ENCODE peak calls at places on chromosomes 13 and 19, in seven cellular contexts. T is endothelial cell, N is body of pancreas, K is GM18507, R is HS-5, G is DMS 273 treated with DMSO at 0.1 percent for 48 hours, W is AG10803. U is an unnamed sample.

GRCh38 chr19:43432866-43433673 is 18.4 kb downstream of the TEX101 start:
- DNase-seq in T (peak), N (peak), K (peak), R (no peak), G (peak), W (peak), U (peak)

GRCh38 chr19:33108161-33108560 is 23.8 kb upstream of the WDR88 start:
- DNase-seq in T (no peak), N (no peak), K (no peak), R (no peak), G (no peak), W (no peak), U (no peak)

GRCh38 chr13:113143466-113144254 is 14.8 kb upstream of the PROZ start:
- DNase-seq in T (no peak), N (no peak), K (no peak), R (no peak), G (no peak), W (no peak), U (no peak)

GRCh38 chr13:26482451-26483197 is 74.9 kb upstream of the WASF3 start:
- DNase-seq in T (peak), N (peak), K (peak), R (no peak), G (peak), W (peak), U (peak)

GRCh38 chr13:20616059-20616797 is 49.3 kb downstream of the IFT88 start:
- DNase-seq in T (no peak), N (no peak), K (no peak), R (peak), G (no peak), W (peak), U (peak)

GRCh38 chr19:45592366-45592765 is 7.8 kb upstream of the OPA3 start:
- DNase-seq in T (no peak), N (no peak), K (no peak), R (no peak), G (no peak), W (no peak), U (no peak)

GRCh38 chr13:101626925-101627555 is 174.6 kb downstream of the ITGBL1 start:
- DNase-seq in T (no peak), N (no peak), K (peak), R (no peak), G (no peak), W (no peak), U (no peak)

GRCh38 chr13:40996433-40997095 is 22.6 kb downstream of the ELF1 start:
- DNase-seq in T (no peak), N (no peak), K (no peak), R (no peak), G (no peak), W (no peak), U (no peak)

GRCh38 chr13:110394371-110394841 is 87.3 kb downstream of the COL4A2 start:
- DNase-seq in T (no peak), N (no peak), K (no peak), R (no peak), G (no peak), W (no peak), U (peak)

GRCh38 chr19:389246-389934 is 19.6 kb downstream of the C2CD4C start:
- DNase-seq in T (no peak), N (no peak), K (no peak), R (no peak), G (no peak), W (peak), U (no peak)

GRCh38 chr19:11338569-11339253 is 746 bp downstream of the RAB3D start:
- DNase-seq in T (no peak), N (no peak), K (no peak), R (no peak), G (no peak), W (no peak), U (no peak)

GRCh38 chr19:50647879-50648615 is 1.2 kb upstream of the C19orf81 start:
- DNase-seq in T (no peak), N (no peak), K (no peak), R (no peak), G (no peak), W (no peak), U (no peak)

GRCh38 chr19:46297700-46298476 is 1.0 kb downstream of the HIF3A start:
- DNase-seq in T (no peak), N (peak), K (no peak), R (no peak), G (peak), W (no peak), U (peak)